ENCODE peak calls at places on chromosomes 7 and 10, in five cellular contexts. L is A549, G is IMR-90, O is MM.1S, S is brain microvascular endothelial cell. Y is an unnamed sample.

GRCh38 chr7:29793507-29793906 is 12.8 kb upstream of the WIPF3 start:
- DNase-seq in O (no peak), G (no peak), S (no peak), L (no peak), Y (no peak)

GRCh38 chr7:28986028-28986427 is 27.9 kb upstream of the TRIL start:
- DNase-seq in O (no peak), G (no peak), S (no peak), L (no peak), Y (peak)

GRCh38 chr10:6694447-6695155 is 114.5 kb upstream of the PRKCQ start:
- DNase-seq in O (no peak), S (no peak), G (no peak), L (no peak), Y (peak)

GRCh38 chr7:108270385-108270784 is 140.2 kb upstream of the LAMB4 start:
- DNase-seq in G (no peak), L (no peak), O (peak), S (no peak), Y (peak)

GRCh38 chr7:107236857-107237256 is 68.1 kb downstream of the HBP1 start:
- DNase-seq in S (no peak), G (peak), O (no peak), L (no peak), Y (no peak)

GRCh38 chr7:66766041-66766440 is 25.5 kb downstream of the RABGEF1 start:
- DNase-seq in O (no peak), L (no peak), G (no peak), S (no peak), Y (no peak)

GRCh38 chr10:86632009-86632800 is 22.1 kb upstream of the OPN4 start:
- DNase-seq in S (no peak), L (no peak), G (no peak), O (no peak), Y (no peak)

GRCh38 chr7:112898432-112899290 is 108.5 kb upstream of the TMEM168 start:
- DNase-seq in G (peak), L (peak), O (peak), S (peak), Y (peak)

GRCh38 chr10:17249820-17250219 is 21.8 kb downstream of the VIM start:
- DNase-seq in L (no peak), O (no peak), S (no peak), G (peak), Y (peak)

GRCh38 chr7:47278043-47278442 is 303.9 kb downstream of the TNS3 start:
- DNase-seq in S (no peak), O (no peak), G (no peak), L (no peak), Y (no peak)

GRCh38 chr10:29635711-29636144 is 957 bp upstream of the SVIL start:
- DNase-seq in S (peak), G (peak), L (no peak), O (no peak), Y (no peak)

GRCh38 chr10:28587970-28588290 is 55.0 kb downstream of the WAC start:
- DNase-seq in O (no peak), S (no peak), G (peak), L (no peak), Y (peak)
- TF ChIP-seq CTCF in O (no peak), S (no peak), G (peak), L (peak), Y (no peak)

DNA sequence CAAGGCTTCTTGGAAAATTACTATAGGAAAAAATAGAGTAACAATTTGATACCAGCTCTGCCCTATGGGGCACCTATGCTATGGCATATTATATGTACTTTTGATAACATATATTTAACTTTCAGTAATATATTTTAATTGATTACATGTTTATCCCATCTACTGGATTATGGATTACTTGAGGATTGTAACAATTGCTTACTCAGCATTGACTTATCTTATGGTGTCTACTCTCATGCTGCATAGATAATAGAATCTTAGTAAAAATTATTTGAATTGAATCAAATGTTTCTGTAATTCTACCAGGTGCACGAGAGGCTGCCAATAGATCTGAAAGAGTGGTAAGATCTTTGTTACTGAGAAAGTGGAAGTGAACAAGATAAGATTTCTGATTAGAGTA is 57.8 kb upstream of the CALCR start:
- DNase-seq in O (no peak), L (no peak), G (no peak), S (no peak), Y (no peak)
- H3K4me3 ChIP-seq in O (no peak), L (no peak), G (no peak), S (no peak), Y (no peak)

GRCh38 chr7:85237721-85238120 is 50.9 kb upstream of the SEMA3D start:
- DNase-seq in L (no peak), O (no peak), G (peak), S (peak), Y (no peak)
- TF ChIP-seq CTCF in L (no peak), O (no peak), G (no peak), S (no peak), Y (no peak)

DNA sequence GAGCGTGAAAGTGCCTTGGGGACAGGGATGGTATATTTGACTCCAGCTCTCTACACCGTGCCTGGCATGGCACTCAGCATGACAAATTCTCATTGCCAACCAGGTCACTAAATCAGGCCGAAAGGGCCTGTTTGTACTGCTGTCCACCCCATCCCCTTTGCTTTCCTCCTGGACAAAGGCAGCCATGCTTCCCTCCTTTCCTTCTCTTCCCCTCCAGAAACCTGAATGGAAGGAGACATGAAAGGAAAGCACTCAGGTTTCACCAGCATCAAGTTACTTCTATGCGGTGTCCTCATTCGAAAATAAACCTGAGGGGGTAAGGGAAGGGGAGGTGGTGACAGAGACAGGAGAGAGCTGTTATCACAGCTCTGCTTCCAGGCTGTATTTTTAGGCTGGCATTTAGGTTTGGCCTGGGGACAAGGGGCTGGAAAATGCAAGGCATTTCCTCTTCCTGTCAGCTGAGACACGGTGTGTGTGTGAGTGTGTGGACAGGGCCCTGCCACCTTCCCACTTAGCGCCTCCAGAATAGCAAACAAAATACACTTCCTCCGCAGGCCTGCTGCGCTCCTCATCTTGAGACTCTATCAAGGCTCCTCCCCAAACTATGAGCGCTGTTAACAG is 79.9 kb upstream of the COL13A1 start:
- DNase-seq in S (peak), L (no peak), O (no peak), G (peak), Y (peak)
- H3K4me3 ChIP-seq in S (no peak), L (no peak), O (no peak), G (no peak), Y (no peak)

DNA sequence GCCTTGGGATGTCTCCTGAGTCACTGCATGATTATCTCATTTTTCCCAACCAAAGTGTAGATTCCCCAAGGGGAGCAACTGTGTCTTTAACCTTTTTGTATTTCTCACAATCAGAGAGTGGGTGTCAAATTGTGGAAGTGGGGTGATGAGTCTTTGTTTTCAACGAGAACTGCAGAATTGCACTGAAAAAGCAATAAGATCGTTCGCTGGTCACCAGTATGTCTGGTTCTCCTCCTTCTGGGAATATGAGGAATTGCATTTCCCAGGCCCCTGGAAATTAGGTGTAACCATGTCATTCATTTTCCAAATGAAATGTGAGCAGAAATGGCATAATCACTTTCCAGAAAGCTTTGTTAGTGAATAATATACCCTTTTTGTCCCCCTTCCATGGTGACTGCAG is 326.9 kb downstream of the GPAM start:
- DNase-seq in O (no peak), L (no peak), G (no peak), S (no peak), Y (no peak)
- TF ChIP-seq CTCF in O (no peak), L (no peak), G (no peak), S (no peak), Y (peak)

Y was measured in epithelial cell of esophagus.